ENCODE peak calls at places on chromosomes 11 and 22, in five cellular contexts. H, G, B, Y and V are unnamed samples.

GRCh38 chr11:34405079-34405858 is 33.5 kb upstream of the CAT start:
- DNase-seq in H (no peak), G (no peak), B (no peak), Y (no peak), V (no peak)

GRCh38 chr11:122100222-122101080 is 15.6 kb downstream of the BLID start:
- DNase-seq in H (peak), G (peak), B (no peak), Y (peak), V (peak)

GRCh38 chr11:70281114-70281729 is 10.7 kb downstream of the PPFIA1 start:
- DNase-seq in H (peak), G (peak), B (no peak), Y (peak), V (no peak)

GRCh38 chr22:22397875-22398524 is 110.5 kb downstream of the ZNF280B start:
- DNase-seq in H (no peak), G (no peak), B (no peak), Y (peak), V (no peak)

GRCh38 chr11:43687120-43687791 is 6.7 kb downstream of the HSD17B12 start:
- DNase-seq in H (peak), G (peak), B (no peak), Y (peak), V (no peak)

GRCh38 chr11:130827697-130828377 is 88.4 kb downstream of the SNX19 start:
- DNase-seq in H (peak), G (peak), B (peak), Y (peak), V (peak)

GRCh38 chr11:126594921-126595367 is 239.5 kb downstream of the ST3GAL4 start:
- DNase-seq in H (no peak), G (no peak), B (peak), Y (no peak), V (no peak)

GRCh38 chr11:63762662-63763505 is 5.7 kb downstream of the ZFTA start:
- DNase-seq in H (no peak), G (peak), B (no peak), Y (peak), V (peak)

GRCh38 chr11:69115586-69116560 is 39.9 kb upstream of the SMIM38 start:
- DNase-seq in H (no peak), G (no peak), B (peak), Y (peak), V (peak)

GRCh38 chr22:45680932-45681700 is 9.5 kb downstream of the ATXN10 start:
- DNase-seq in H (peak), G (no peak), B (no peak), Y (no peak), V (no peak)
- H3K4me3 ChIP-seq in H (peak), G (no peak), B (no peak), Y (no peak), V (no peak)

GRCh38 chr11:129041611-129042018 is 98.9 kb upstream of the TP53AIP1 start:
- DNase-seq in H (no peak), G (no peak), B (no peak), Y (no peak), V (no peak)
- H3K4me3 ChIP-seq in H (peak), G (no peak), B (no peak), Y (no peak), V (no peak)

GRCh38 chr11:2101171-2101675 is 38.0 kb downstream of the IGF2 start:
- DNase-seq in H (no peak), G (no peak), B (peak), Y (no peak), V (peak)
- H3K4me3 ChIP-seq in H (no peak), G (no peak), B (no peak), Y (no peak), V (no peak)

DNA sequence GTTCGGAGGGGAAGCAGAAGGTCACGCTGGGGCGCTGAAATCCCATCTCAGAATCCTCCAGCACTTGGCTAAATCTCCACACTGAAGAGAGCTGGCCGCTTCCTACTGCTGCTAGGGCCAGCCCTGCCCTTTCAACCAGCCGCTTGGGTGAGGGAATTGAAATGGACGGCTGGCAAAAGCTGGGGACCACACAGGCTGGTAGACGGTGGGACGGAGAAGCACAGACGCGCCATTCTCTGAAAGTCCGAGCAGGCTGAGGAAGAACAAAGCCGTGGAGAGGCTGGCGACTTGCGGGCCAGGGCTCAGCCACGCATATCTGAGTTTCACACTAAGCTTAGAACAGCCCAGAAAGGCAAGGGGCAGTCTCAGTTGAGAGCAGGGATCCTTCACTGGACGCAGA is 3.6 kb downstream of the EHD1 start:
- DNase-seq in H (no peak), G (no peak), B (peak), Y (no peak), V (no peak)
- H3K4me3 ChIP-seq in H (no peak), G (no peak), B (peak), Y (peak), V (no peak)

DNA sequence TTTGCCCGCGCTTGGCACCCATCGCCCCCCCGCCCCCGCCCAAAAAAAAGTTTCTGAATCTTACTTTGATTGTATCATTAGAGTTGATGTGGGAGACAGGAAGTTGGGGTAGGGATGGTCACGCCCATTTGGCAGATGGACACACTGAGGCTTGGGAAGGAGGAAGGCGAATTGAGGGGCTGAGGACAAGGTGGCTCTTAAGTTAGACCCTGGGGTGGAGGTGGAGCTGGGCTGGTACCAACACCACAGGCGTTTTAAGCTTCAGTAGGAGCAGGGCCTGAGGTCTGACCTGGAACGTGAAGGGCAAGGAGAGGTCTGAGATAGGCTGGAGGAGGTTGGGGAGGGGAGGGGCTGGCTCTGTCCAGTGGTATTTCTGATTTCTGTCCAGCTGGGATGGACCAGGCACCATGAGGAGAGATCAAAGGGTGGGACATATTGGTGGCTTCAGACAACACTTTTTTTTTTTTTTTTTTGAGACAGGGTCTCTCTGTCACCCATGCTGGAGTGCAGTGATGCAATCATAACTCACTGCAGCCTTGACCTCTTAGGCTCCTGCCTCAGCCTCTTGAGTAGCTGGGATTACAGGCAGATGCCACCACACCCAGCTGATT is 777 bp upstream of the CDC42BPG start:
- DNase-seq in H (no peak), G (no peak), B (no peak), Y (peak), V (no peak)
- H3K4me3 ChIP-seq in H (no peak), G (no peak), B (peak), Y (peak), V (peak)